ENCODE peak calls at places on chromosome 19, in six cellular contexts. One of them, this sample, is unnamed.

GRCh38 chr19:40740747-40741146 is 9.5 kb downstream of the ACTMAP start:
- DNase-seq in A549: no peak
- DNase-seq in H1: no peak
- DNase-seq in HepG2: no peak
- DNase-seq in endothelial cell of umbilical vein: no peak
- DNase-seq in K562: no peak
- DNase-seq in this sample: no peak

GRCh38 chr19:6736169-6736916 is 1.0 kb downstream of the GPR108 start:
- DNase-seq in A549: peak
- DNase-seq in H1: no peak
- DNase-seq in HepG2: peak
- DNase-seq in endothelial cell of umbilical vein: peak
- DNase-seq in K562: peak
- DNase-seq in this sample: peak

GRCh38 chr19:4713384-4713951 is 10.2 kb downstream of the DPP9 start:
- DNase-seq in A549: peak
- DNase-seq in H1: no peak
- DNase-seq in HepG2: no peak
- DNase-seq in endothelial cell of umbilical vein: peak
- DNase-seq in K562: no peak
- DNase-seq in this sample: no peak

GRCh38 chr19:11435057-11435832 is at the start of the genes ODAD3 and PRKCSH:
- DNase-seq in A549: peak
- DNase-seq in H1: peak
- DNase-seq in HepG2: peak
- DNase-seq in endothelial cell of umbilical vein: peak
- DNase-seq in K562: peak
- DNase-seq in this sample: peak

GRCh38 chr19:44476559-44477408 is 23.5 kb downstream of the ZNF180 start:
- DNase-seq in A549: no peak
- DNase-seq in H1: no peak
- DNase-seq in HepG2: peak
- DNase-seq in endothelial cell of umbilical vein: peak
- DNase-seq in K562: no peak
- DNase-seq in this sample: no peak

GRCh38 chr19:29934781-29935180 is 7.3 kb upstream of the URI1 start:
- DNase-seq in A549: no peak
- DNase-seq in H1: no peak
- DNase-seq in HepG2: no peak
- DNase-seq in endothelial cell of umbilical vein: no peak
- DNase-seq in K562: no peak
- DNase-seq in this sample: no peak

GRCh38 chr19:53254451-53255341 is at the start of gene ZNF677:
- DNase-seq in A549: no peak
- DNase-seq in H1: peak
- DNase-seq in HepG2: no peak
- DNase-seq in endothelial cell of umbilical vein: peak
- DNase-seq in K562: peak
- DNase-seq in this sample: peak

GRCh38 chr19:34428549-34429285 is 536 bp downstream of the UBA2 start:
- DNase-seq in A549: peak
- DNase-seq in H1: no peak
- DNase-seq in HepG2: peak
- DNase-seq in endothelial cell of umbilical vein: peak
- DNase-seq in K562: peak
- DNase-seq in this sample: no peak

GRCh38 chr19:743168-743687 is 7.7 kb upstream of the MISP start:
- DNase-seq in A549: no peak
- DNase-seq in H1: no peak
- DNase-seq in HepG2: no peak
- DNase-seq in endothelial cell of umbilical vein: no peak
- DNase-seq in K562: peak
- DNase-seq in this sample: peak

GRCh38 chr19:41870401-41870873 is 6.6 kb upstream of the CD79A start:
- DNase-seq in A549: no peak
- DNase-seq in H1: no peak
- DNase-seq in HepG2: no peak
- DNase-seq in endothelial cell of umbilical vein: no peak
- DNase-seq in K562: no peak
- DNase-seq in this sample: no peak

GRCh38 chr19:51259348-51260245 is 8.7 kb downstream of the SIGLECL1 start:
- DNase-seq in A549: peak
- DNase-seq in H1: peak
- DNase-seq in HepG2: peak
- DNase-seq in endothelial cell of umbilical vein: peak
- DNase-seq in K562: peak
- DNase-seq in this sample: peak

GRCh38 chr19:36265064-36265463 is 50.2 kb downstream of the ZNF146 start:
- DNase-seq in A549: no peak
- DNase-seq in H1: no peak
- DNase-seq in HepG2: no peak
- DNase-seq in endothelial cell of umbilical vein: no peak
- DNase-seq in K562: no peak
- DNase-seq in this sample: no peak

GRCh38 chr19:49738242-49738641 is 24.9 kb downstream of the TSKS start:
- DNase-seq in A549: no peak
- DNase-seq in H1: no peak
- DNase-seq in HepG2: no peak
- DNase-seq in endothelial cell of umbilical vein: no peak
- DNase-seq in K562: no peak
- DNase-seq in this sample: no peak

GRCh38 chr19:30085394-30085793 is 143.4 kb downstream of the URI1 start:
- DNase-seq in A549: no peak
- DNase-seq in H1: peak
- DNase-seq in HepG2: peak
- DNase-seq in endothelial cell of umbilical vein: no peak
- DNase-seq in K562: peak
- DNase-seq in this sample: peak

GRCh38 chr19:5960005-5961001 is 17.6 kb downstream of the RANBP3 start:
- DNase-seq in A549: no peak
- DNase-seq in H1: no peak
- DNase-seq in HepG2: peak
- DNase-seq in endothelial cell of umbilical vein: no peak
- DNase-seq in K562: no peak
- DNase-seq in this sample: no peak

GRCh38 chr19:50994129-50994528 is 7.3 kb downstream of the KLK8 start:
- DNase-seq in A549: peak
- DNase-seq in H1: no peak
- DNase-seq in HepG2: no peak
- DNase-seq in endothelial cell of umbilical vein: no peak
- DNase-seq in K562: peak
- DNase-seq in this sample: no peak

GRCh38 chr19:14511245-14511625 is 7.0 kb downstream of the DNAJB1 start:
- DNase-seq in A549: no peak
- DNase-seq in H1: no peak
- DNase-seq in HepG2: no peak
- DNase-seq in endothelial cell of umbilical vein: no peak
- DNase-seq in K562: no peak
- DNase-seq in this sample: no peak
- TF ChIP-seq JUN in A549: no peak
- TF ChIP-seq JUN in H1: no peak
- TF ChIP-seq JUN in HepG2: no peak
- TF ChIP-seq JUN in endothelial cell of umbilical vein: no peak
- TF ChIP-seq JUN in K562: no peak
- TF ChIP-seq JUN in this sample: no peak

DNA sequence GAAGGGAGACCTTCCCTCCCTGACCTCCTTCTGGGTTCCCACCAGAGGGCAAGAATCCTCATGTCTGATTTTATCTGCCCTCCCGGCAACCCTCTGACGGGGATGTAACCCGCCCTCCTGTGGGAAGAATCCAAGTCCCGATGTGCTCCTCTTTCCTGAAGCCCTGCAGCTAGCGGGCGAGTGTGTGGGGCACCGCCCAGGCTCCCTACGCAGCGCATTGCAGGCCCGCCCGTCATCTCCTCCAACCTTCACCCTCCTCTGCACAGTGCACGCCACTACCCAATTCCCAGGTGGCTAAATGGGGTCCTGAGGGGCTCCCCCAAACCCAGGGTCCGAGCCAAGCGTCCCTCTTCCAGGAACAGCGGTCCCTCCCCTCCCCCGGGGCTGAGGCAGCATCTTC is 7.3 kb downstream of the LAIR1 start:
- DNase-seq in A549: no peak
- DNase-seq in H1: no peak
- DNase-seq in HepG2: no peak
- DNase-seq in endothelial cell of umbilical vein: no peak
- DNase-seq in K562: no peak
- DNase-seq in this sample: no peak
- TF ChIP-seq JUN in A549: no peak
- TF ChIP-seq JUN in H1: no peak
- TF ChIP-seq JUN in HepG2: no peak
- TF ChIP-seq JUN in endothelial cell of umbilical vein: no peak
- TF ChIP-seq JUN in K562: no peak
- TF ChIP-seq JUN in this sample: no peak

GRCh38 chr19:21202865-21203494 is 61.1 kb downstream of the ZNF431 start:
- DNase-seq in A549: peak
- DNase-seq in H1: peak
- DNase-seq in HepG2: no peak
- DNase-seq in endothelial cell of umbilical vein: peak
- DNase-seq in K562: peak
- DNase-seq in this sample: peak

DNA sequence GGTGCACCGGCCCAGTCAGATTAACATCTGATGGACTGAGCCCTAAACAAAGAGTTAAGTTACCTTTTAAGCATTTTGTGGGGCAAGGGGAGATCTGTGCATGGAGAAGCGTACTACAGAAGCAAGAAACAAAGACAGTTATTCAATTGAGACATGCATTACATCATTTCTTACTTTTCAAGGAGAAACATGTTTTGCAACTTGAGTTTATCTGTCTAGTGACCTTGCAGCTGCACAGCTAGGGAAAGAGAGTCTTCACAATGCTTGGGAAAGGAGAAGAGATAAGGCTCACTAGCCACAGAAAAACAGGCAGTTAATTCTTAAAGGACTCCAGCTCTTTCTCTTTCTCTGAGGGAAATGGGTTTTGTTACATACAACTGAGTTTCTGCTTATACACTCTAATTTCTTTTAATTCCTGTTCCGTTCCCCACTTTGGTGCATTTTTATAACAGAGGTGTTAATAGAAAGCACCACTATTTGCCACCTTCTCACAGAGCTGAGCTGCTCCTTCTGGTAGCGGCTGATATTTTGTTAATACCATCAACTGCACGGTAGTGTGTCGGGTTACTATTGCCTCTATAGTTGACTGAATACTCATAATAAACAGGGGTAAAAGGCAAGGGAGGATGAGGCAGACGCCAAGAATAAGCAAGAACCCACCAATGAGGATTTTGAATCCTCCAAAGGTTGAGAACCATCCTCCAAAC is 55.9 kb downstream of the ZNF431 start:
- DNase-seq in A549: no peak
- DNase-seq in H1: no peak
- DNase-seq in HepG2: no peak
- DNase-seq in endothelial cell of umbilical vein: no peak
- DNase-seq in K562: no peak
- DNase-seq in this sample: no peak
- TF ChIP-seq JUN in A549: no peak
- TF ChIP-seq JUN in H1: no peak
- TF ChIP-seq JUN in HepG2: no peak
- TF ChIP-seq JUN in endothelial cell of umbilical vein: no peak
- TF ChIP-seq JUN in K562: no peak
- TF ChIP-seq JUN in this sample: no peak

DNA sequence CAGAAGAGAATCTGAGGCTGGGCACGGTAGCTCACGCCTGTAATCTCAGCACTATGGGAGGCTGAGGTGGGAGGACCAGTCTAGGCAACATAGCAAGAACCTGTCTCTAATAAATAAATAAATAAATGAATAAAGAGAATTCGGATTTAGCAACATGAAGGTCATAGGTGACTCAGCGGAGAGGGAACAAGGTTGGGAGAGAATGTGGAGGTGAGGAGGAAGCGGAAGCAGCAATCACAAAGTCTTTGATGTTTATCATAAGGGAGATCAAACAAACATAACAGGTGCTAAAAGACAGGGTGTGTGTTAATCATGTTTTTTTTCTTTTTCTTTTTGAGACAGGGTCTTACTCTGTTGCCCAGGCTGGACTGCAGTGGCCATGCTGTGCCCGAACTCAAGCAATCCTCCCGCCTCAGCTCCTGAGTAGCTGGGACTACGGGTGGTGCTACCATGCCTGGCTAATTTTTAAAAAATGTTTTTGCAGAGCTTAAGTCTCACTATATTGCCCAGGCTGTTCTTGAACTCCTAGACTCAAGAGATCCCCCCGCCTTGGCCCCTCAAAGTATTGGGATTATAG is 16.3 kb downstream of the PBX4 start:
- DNase-seq in A549: no peak
- DNase-seq in H1: no peak
- DNase-seq in HepG2: peak
- DNase-seq in endothelial cell of umbilical vein: no peak
- DNase-seq in K562: no peak
- DNase-seq in this sample: no peak
- TF ChIP-seq JUN in A549: no peak
- TF ChIP-seq JUN in H1: no peak
- TF ChIP-seq JUN in HepG2: no peak
- TF ChIP-seq JUN in endothelial cell of umbilical vein: no peak
- TF ChIP-seq JUN in K562: no peak
- TF ChIP-seq JUN in this sample: no peak

GRCh38 chr19:8161135-8161646 is 11.8 kb upstream of the FBN3 start:
- DNase-seq in A549: no peak
- DNase-seq in H1: no peak
- DNase-seq in HepG2: peak
- DNase-seq in endothelial cell of umbilical vein: no peak
- DNase-seq in K562: peak
- DNase-seq in this sample: peak

GRCh38 chr19:8155318-8155717 is 5.9 kb upstream of the FBN3 start:
- DNase-seq in A549: no peak
- DNase-seq in H1: no peak
- DNase-seq in HepG2: no peak
- DNase-seq in endothelial cell of umbilical vein: no peak
- DNase-seq in K562: no peak
- DNase-seq in this sample: no peak

GRCh38 chr19:8163781-8164180 is 14.4 kb upstream of the FBN3 start:
- DNase-seq in A549: no peak
- DNase-seq in H1: no peak
- DNase-seq in HepG2: no peak
- DNase-seq in endothelial cell of umbilical vein: no peak
- DNase-seq in K562: peak
- DNase-seq in this sample: no peak

DNA sequence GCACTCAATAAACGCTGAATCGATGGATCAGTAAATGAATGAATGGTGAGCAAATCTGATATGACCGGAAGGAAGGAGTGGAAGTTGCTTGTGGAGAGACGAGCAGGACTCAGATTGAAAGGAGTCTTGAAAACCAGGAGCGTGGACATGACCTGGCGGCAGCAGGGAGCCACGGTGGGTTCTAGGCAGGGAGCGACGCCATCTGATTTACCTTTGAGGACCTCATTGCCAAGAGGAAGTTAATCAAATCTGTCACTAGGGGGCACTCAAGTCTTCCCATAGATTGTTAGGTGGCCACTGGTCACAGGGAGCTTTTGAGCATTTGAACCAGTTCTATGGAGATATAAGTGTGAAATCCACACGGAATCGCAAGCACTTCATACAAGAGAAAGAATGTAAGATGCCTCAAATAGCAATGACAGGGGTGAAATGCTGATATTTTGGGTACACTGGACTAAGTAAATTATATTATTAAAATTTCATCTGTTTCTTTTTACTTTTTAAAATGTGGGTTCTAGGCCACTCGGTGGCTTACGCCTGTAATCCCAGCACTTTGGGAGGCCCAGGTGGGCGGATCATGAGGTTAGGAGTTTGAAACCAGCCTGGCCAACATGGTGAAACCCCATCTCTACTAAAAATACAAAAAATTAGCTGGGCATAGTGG is 9.2 kb upstream of the FBN3 start:
- DNase-seq in A549: peak
- DNase-seq in H1: no peak
- DNase-seq in HepG2: peak
- DNase-seq in endothelial cell of umbilical vein: peak
- DNase-seq in K562: peak
- DNase-seq in this sample: peak
- TF ChIP-seq JUN in A549: no peak
- TF ChIP-seq JUN in H1: no peak
- TF ChIP-seq JUN in HepG2: no peak
- TF ChIP-seq JUN in endothelial cell of umbilical vein: no peak
- TF ChIP-seq JUN in K562: no peak
- TF ChIP-seq JUN in this sample: no peak